ENCODE peak calls at places on chromosome 9, in seven cellular contexts. C is PC-3, Z is AG09309, R is suprapubic skin, G is fibroblast of mammary gland, F is adipocyte, Q is GM23338. J is an unnamed sample.
A peak's percentile ranks its signal among the peaks of the same experiment; 100 is the strongest.

GRCh38 chr9:385818-386398 is 171.2 kb downstream of the DOCK8 start:
- DNase-seq in C (peak; percentile 83), Z (peak; percentile 10), R (no peak), G (peak; percentile 63), F (peak; percentile 84), Q (peak; percentile 86), J (peak; percentile 42)

GRCh38 chr9:84697494-84698114 is 28.1 kb downstream of the NTRK2 start:
- DNase-seq in C (peak; percentile 46), Z (peak; percentile 2), R (peak; percentile 77), G (peak; percentile 38), F (peak; percentile 4), Q (peak; percentile 94), J (peak; percentile 66)

GRCh38 chr9:112443200-112443599 is 43.4 kb upstream of the KIAA1958 start:
- DNase-seq in C (peak; percentile 18), Z (peak; percentile 7), R (no peak), G (peak; percentile 26), F (peak; percentile 13), Q (peak; percentile 45), J (peak; percentile 12)

GRCh38 chr9:134708672-134709038 is 67.1 kb downstream of the COL5A1 start:
- DNase-seq in C (no peak), Z (no peak), R (no peak), G (no peak), F (no peak), Q (no peak), J (no peak)

GRCh38 chr9:96015876-96016686 is 140.6 kb downstream of the ERCC6L2 start:
- DNase-seq in C (no peak), Z (no peak), R (no peak), G (no peak), F (no peak), Q (no peak), J (peak; percentile 28)

GRCh38 chr9:95460627-95461164 is 56.1 kb downstream of the PTCH1 start:
- DNase-seq in C (no peak), Z (no peak), R (no peak), G (no peak), F (no peak), Q (no peak), J (no peak)

GRCh38 chr9:70574222-70574837 is 159.9 kb upstream of the KLF9 start:
- DNase-seq in C (no peak), Z (no peak), R (no peak), G (peak; percentile 94), F (peak; percentile 36), Q (peak; percentile 37), J (peak; percentile 29)

GRCh38 chr9:106156462-106156861 is 462.1 kb downstream of the TMEM38B start:
- DNase-seq in C (no peak), Z (no peak), R (no peak), G (no peak), F (no peak), Q (no peak), J (no peak)

GRCh38 chr9:109584205-109584604 is 86.1 kb upstream of the PTPN3 start:
- DNase-seq in C (no peak), Z (no peak), R (no peak), G (no peak), F (no peak), Q (peak; percentile 37), J (no peak)

GRCh38 chr9:128246471-128246870 is 29.3 kb downstream of the GOLGA2 start:
- DNase-seq in C (no peak), Z (no peak), R (no peak), G (no peak), F (no peak), Q (no peak), J (no peak)

GRCh38 chr9:135670721-135671590 is 7.8 kb downstream of the LCN9 start:
- DNase-seq in C (no peak), Z (no peak), R (peak; percentile 52), G (no peak), F (no peak), Q (no peak), J (no peak)

GRCh38 chr9:93679536-93680444 is 103.4 kb downstream of the PHF2 start:
- DNase-seq in C (no peak), Z (no peak), R (no peak), G (no peak), F (no peak), Q (no peak), J (no peak)

GRCh38 chr9:136238342-136238732 is 7.3 kb downstream of the QSOX2 start:
- DNase-seq in C (no peak), Z (no peak), R (no peak), G (no peak), F (no peak), Q (no peak), J (no peak)

GRCh38 chr9:78023003-78023741 is 8.4 kb downstream of the GNAQ start:
- DNase-seq in C (no peak), Z (peak; percentile 54), R (no peak), G (peak; percentile 85), F (peak; percentile 81), Q (peak; percentile 22), J (no peak)

GRCh38 chr9:78025186-78025585 is 6.4 kb downstream of the GNAQ start:
- DNase-seq in C (no peak), Z (no peak), R (no peak), G (no peak), F (no peak), Q (no peak), J (no peak)

GRCh38 chr9:78026416-78026815 is 5.2 kb downstream of the GNAQ start:
- DNase-seq in C (no peak), Z (no peak), R (no peak), G (peak; percentile 77), F (peak; percentile 53), Q (no peak), J (no peak)

GRCh38 chr9:78017294-78017693 is 14.3 kb downstream of the GNAQ start:
- DNase-seq in C (no peak), Z (no peak), R (no peak), G (no peak), F (no peak), Q (no peak), J (no peak)

GRCh38 chr9:78021692-78022091 is 9.9 kb downstream of the GNAQ start:
- DNase-seq in C (no peak), Z (no peak), R (no peak), G (no peak), F (peak; percentile 30), Q (peak; percentile 41), J (no peak)
- H3K4me3 ChIP-seq in C (no peak overlapping the region), Z (no peak overlapping the region), R (no peak overlapping the region), G (no peak overlapping the region), F (no peak overlapping the region), Q (no peak overlapping the region), J (no peak overlapping the region)

GRCh38 chr9:133168432-133168831 is 4.7 kb upstream of the GBGT1 start:
- DNase-seq in C (peak; percentile 7), Z (no peak), R (no peak), G (no peak), F (no peak), Q (no peak), J (no peak)

GRCh38 chr9:133169102-133169501 is 5.4 kb upstream of the GBGT1 start:
- DNase-seq in C (no peak), Z (no peak), R (no peak), G (no peak), F (no peak), Q (no peak), J (no peak)

GRCh38 chr9:133170716-133171115 is 7.0 kb upstream of the GBGT1 start:
- DNase-seq in C (no peak), Z (no peak), R (no peak), G (no peak), F (no peak), Q (no peak), J (no peak)

GRCh38 chr9:133173056-133173455 is 9.3 kb upstream of the GBGT1 start:
- DNase-seq in C (no peak), Z (no peak), R (peak; percentile 41), G (no peak), F (no peak), Q (no peak), J (no peak)

DNA sequence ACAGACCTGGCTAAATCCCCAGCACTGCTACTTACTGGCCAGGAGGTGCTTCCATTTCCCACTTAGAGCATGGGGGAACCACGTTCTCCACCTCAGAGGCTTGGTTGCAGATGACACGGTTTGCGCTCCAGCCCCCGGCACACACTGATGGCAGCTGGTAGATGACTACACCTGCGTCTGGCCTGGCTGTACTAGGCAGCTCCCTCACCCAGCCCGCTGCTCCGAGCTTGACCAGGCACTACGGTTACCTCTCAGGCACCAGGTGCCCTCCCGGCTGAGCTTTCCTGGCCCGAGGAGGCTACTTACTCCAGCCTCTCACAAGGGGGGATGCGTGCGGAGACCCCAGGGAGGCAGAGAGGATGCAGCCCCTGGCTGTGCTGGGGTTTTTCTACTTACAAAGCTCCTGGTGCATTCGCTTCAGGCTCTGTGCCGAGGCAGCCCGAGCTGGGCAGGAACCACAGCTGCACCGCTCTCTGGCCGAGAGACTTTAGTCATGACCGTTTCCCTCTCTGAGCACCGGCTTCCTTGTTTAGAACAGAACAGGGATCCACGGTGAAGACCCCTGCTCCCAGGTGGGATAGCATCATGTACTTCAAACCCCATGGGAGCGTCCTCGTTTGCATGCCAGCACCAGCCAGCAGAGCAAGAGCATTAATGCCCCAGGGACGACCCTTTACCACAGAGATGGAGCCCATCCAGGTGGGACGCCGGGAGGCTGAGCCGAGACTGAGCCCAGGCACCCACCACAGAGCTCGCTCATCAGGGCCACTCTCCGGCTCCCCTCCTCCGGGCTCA is 7.6 kb upstream of the GBGT1 start:
- DNase-seq in C (no peak), Z (no peak), R (peak; percentile 53), G (no peak), F (no peak), Q (no peak), J (no peak)
- H3K4me3 ChIP-seq in C (no peak overlapping the region), Z (no peak overlapping the region), R (no peak overlapping the region), G (no peak overlapping the region), F (no peak overlapping the region), Q (no peak overlapping the region), J (no peak overlapping the region)

DNA sequence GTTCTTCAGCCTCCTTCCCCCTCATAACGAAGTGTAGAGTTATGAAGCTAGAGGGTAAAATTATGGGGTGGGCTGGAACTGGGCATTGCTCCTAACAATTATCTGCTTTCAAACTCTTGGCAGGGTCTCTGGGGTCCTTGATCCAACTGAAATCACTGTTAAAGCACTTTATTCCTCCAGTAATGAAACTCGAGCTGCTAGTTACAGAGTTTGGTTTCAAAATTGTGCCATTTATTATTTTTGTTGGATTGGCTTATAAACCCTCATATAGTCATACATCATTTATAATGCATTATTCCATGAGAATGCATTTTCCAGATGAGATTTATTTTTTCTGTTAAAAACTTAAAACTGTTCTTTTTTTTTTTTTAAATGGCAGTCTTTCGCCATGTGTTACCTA is 158.5 kb downstream of the RGS3 start:
- DNase-seq in C (no peak), Z (no peak), R (no peak), G (no peak), F (no peak), Q (no peak), J (no peak)
- H3K4me3 ChIP-seq in C (no peak overlapping the region), Z (no peak overlapping the region), R (no peak overlapping the region), G (no peak overlapping the region), F (no peak overlapping the region), Q (no peak overlapping the region), J (no peak overlapping the region)

DNA sequence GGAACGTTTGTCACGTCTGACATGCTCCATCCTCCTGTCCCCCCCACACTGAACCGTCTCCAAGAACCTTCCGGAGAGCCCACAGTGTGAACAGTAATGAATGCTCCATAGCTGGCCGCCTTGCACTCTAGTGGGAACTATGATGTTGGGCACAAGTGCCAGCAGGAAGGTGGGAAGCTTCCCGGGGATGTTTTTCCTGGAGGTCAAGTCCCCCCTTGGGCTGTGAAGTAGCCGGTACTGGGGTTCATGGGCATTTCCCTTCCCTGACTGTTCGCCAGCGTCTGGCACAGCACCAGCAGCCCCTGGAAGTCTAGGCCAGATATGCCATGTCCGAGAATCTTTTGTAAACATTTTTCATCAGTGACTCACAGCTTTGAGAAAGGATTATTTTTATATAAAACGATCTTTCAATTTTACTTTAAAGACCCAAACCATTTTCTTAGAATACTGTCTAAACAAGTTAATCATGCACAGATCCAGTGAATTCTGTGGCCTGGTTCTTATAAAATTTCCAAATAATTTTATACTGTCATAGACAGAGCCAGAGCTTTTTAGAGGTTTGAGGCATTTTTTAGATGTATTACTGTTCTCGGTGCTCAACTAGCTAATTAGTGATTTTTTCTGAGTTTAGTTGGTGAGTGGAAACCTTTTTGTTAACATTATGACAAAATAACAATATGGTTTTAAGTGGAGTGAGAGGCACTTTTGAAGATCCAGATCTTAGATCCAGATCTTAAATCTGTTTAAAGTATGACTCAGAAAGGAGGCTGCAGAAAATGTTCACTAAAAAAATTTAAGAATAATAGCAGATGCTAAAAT is 11.6 kb downstream of the ABL1 start:
- DNase-seq in C (peak; percentile 67), Z (no peak), R (peak; percentile 63), G (peak; percentile 79), F (peak; percentile 85), Q (no peak), J (no peak)
- H3K4me3 ChIP-seq in C (peak overlapping the region; percentile 57), Z (peak overlapping the region; percentile 8), R (peak overlapping the region; percentile 28), G (peak overlapping the region; percentile 21), F (peak overlapping the region; percentile 67), Q (peak overlapping the region; percentile 5), J (peak overlapping the region; percentile 17)